ENCODE peak calls at places on chromosomes 11 and 22, in six cellular contexts. I is type B pancreatic cell, O is AG04449, E is vagina, M is epithelial cell of esophagus, T is AG09319. P is an unnamed sample.

GRCh38 chr11:120258661-120259060 is 18.7 kb downstream of the POU2F3 start:
- DNase-seq in I (no peak), O (no peak), E (no peak), M (no peak), T (no peak), P (no peak)

GRCh38 chr11:62516736-62517371 is 29.8 kb downstream of the AHNAK start:
- DNase-seq in I (no peak), O (no peak), E (no peak), M (no peak), T (no peak), P (no peak)

GRCh38 chr11:47714554-47715081 is 551 bp downstream of the AGBL2 start:
- DNase-seq in I (no peak), O (no peak), E (no peak), M (peak), T (no peak), P (peak)

GRCh38 chr22:23786752-23787599 is at the start of gene SMARCB1:
- DNase-seq in I (peak), O (peak), E (no peak), M (peak), T (peak), P (peak)

GRCh38 chr11:68583047-68583446 is 101.3 kb upstream of the GAL start:
- DNase-seq in I (no peak), O (peak), E (no peak), M (peak), T (no peak), P (peak)

GRCh38 chr22:43840431-43840830 is 21.9 kb downstream of the SULT4A1 start:
- DNase-seq in I (no peak), O (no peak), E (no peak), M (no peak), T (no peak), P (no peak)

GRCh38 chr11:120210651-120211521 is at the start of gene OAF:
- DNase-seq in I (peak), O (no peak), E (no peak), M (peak), T (peak), P (peak)

GRCh38 chr11:95072948-95073347 is 6.2 kb downstream of the SRSF8 start:
- DNase-seq in I (no peak), O (no peak), E (no peak), M (peak), T (no peak), P (no peak)

GRCh38 chr11:115808351-115808940 is 304.2 kb upstream of the CADM1 start:
- DNase-seq in I (no peak), O (no peak), E (no peak), M (no peak), T (no peak), P (no peak)

GRCh38 chr11:119087747-119088241 is 3.1 kb downstream of the HMBS start:
- DNase-seq in I (no peak), O (no peak), E (no peak), M (no peak), T (no peak), P (no peak)

GRCh38 chr22:22168941-22169867 is 75.4 kb upstream of the VPREB1 start:
- DNase-seq in I (no peak), O (no peak), E (no peak), M (no peak), T (no peak), P (no peak)

DNA sequence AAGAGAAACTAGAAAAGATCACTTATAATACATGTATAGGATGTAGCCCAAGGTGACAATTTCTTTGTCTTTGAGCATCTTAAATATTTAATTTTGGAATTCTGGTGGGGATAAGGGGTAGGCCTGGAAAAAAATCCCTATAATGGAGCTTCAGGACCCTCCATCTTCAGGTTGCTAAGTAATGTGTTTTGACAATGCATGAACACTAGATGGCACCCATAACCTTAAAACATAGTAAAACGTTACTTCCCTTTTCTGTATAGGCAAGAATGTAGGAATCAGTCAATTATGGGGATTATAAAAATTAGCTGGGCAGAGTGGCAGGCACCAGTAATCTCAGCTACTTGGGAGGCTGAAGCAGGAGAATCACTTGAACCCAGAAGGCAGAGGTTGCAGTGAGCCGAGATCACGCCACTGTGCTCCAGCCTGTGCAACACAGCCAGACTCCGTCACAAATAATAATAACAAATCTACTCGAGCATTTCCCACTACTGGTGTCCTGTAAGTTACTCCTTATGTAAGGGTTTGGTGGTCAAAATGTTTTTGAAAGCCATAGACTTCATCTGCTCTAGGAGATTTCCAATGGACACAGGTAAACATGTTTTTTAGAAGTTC is 541.9 kb upstream of the CCDC90B start:
- DNase-seq in I (no peak), O (no peak), E (no peak), M (peak), T (no peak), P (peak)
- TF ChIP-seq CTCF in I (peak), O (peak), E (no peak), M (peak), T (peak), P (peak)

GRCh38 chr11:44773351-44773965 is 46.7 kb downstream of the TSPAN18 start:
- DNase-seq in I (no peak), O (no peak), E (no peak), M (no peak), T (no peak), P (no peak)

GRCh38 chr11:44766972-44767278 is 40.2 kb downstream of the TSPAN18 start:
- DNase-seq in I (no peak), O (no peak), E (no peak), M (no peak), T (no peak), P (peak)

GRCh38 chr11:44771252-44771734 is 44.5 kb downstream of the TSPAN18 start:
- DNase-seq in I (no peak), O (no peak), E (no peak), M (no peak), T (no peak), P (no peak)

GRCh38 chr11:44767421-44767820 is 40.7 kb downstream of the TSPAN18 start:
- DNase-seq in I (no peak), O (no peak), E (no peak), M (no peak), T (no peak), P (no peak)

GRCh38 chr11:44770401-44770800 is 43.6 kb downstream of the TSPAN18 start:
- DNase-seq in I (no peak), O (no peak), E (no peak), M (no peak), T (no peak), P (no peak)
- TF ChIP-seq CTCF in I (no peak), O (no peak), E (no peak), M (no peak), T (no peak), P (no peak)

DNA sequence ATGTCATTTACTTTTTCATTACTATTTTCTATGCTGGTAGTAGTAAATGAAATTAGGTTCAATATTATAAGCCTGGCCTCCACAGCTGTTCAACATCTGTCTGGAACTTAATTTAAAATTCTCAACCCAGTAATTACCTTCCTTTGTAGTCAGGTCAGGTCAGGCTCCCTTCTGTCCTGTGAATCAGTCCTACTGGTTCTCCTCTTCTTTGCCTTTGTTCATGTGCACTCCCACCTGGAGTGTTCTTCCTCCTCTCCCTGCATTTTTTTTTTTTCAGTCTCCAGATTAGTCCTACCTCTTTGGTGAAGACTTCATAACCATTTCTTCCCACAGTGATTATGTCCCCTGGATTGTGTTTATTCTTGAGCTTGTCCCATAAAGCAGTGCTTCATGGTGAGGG is 67.9 kb downstream of the DKK3 start:
- DNase-seq in I (no peak), O (no peak), E (no peak), M (no peak), T (no peak), P (no peak)
- TF ChIP-seq CTCF in I (no peak), O (no peak), E (no peak), M (no peak), T (no peak), P (no peak)

DNA sequence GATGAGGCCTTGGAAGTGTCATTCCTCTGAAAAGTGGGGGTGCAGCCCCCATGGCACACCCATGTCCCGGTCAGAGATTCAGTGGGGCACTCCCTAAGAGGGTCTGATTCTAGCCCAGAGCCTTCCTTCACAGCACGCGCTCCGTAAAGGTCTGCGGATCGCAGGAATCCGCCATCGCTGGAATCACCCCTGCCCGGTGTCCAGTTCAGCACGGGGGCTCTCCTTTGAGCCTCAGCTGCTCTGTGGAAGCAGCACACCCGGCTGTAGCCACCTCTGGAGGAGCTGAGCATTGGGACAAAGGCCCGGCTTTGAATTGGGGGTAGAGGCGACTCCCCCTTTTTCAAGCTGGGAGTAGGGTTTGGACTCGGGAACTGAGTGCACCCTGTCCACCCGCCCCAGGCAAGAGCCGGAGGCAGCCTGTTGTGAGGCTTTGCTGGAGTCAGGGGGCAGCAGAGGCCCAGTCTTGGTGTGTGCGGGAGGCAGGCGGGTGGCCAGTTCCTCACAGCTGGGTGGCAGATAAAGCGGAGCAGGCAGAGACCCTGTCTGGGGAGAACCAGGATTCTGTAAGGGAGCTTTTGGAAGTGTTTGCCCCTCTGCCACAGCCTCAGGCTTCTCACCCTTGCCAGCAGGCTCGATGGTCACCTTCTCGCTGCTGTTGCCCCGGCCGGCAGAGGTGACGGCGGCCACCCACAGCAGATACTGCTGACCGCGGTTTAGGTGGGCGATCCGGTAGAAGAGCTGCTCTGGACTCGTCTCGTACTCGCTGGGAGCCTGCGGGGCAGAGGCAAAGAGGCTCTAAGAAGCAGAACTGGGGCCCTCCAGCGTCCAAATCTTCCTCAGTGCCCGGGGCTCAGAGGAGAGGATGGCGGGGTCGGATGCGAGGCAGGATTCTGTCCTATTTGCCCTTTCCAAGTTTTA is 115.9 kb downstream of the CEP164 start:
- DNase-seq in I (no peak), O (no peak), E (no peak), M (no peak), T (no peak), P (no peak)
- TF ChIP-seq CTCF in I (peak), O (peak), E (no peak), M (no peak), T (peak), P (peak)